ENCODE peak calls at places on chromosome 9, in eight cellular contexts. W is stimulated activated CD4-positive, alpha-beta T cell treated with anti-CD3 and anti-CD28 coated beads, Interleukin-4, amount 100 ng/mL, for 1 hour; B is colonic mucosa; I is CD4-positive, alpha-beta T cell; G is EH; N is fibroblast of gingiva; U is posterior vena cava; E is caudate nucleus. T is an unnamed sample.

GRCh38 chr9:74951725-74952151 is 974 bp downstream of the C9orf40 start:
- DNase-seq in E (peak), B (peak), G (peak), N (peak), I (peak), W (peak), U (peak), T (peak)

GRCh38 chr9:91768507-91768906 is 181.5 kb downstream of the ROR2 start:
- DNase-seq in W (no peak), B (no peak), G (no peak), N (no peak), E (no peak), U (no peak), I (no peak), T (no peak)

GRCh38 chr9:136220017-136220729 is 15.2 kb upstream of the LHX3 start:
- DNase-seq in U (no peak), I (peak), N (no peak), W (no peak), E (no peak), B (no peak), G (peak), T (no peak)

GRCh38 chr9:105484226-105484625 is 36.4 kb downstream of the FSD1L start:
- DNase-seq in I (no peak), U (no peak), N (no peak), B (no peak), W (no peak), G (no peak), E (no peak), T (no peak)

GRCh38 chr9:37787059-37787458 is 2.2 kb upstream of the EXOSC3 start:
- DNase-seq in E (no peak), G (no peak), N (no peak), B (peak), W (no peak), I (no peak), U (peak), T (no peak)

GRCh38 chr9:109335929-109336328 is 15.1 kb upstream of the EPB41L4B start:
- DNase-seq in E (no peak), I (no peak), G (no peak), U (no peak), N (no peak), W (no peak), B (no peak), T (no peak)

GRCh38 chr9:121393318-121393717 is 23.3 kb upstream of the STOM start:
- DNase-seq in W (no peak), E (no peak), N (no peak), I (no peak), U (no peak), B (no peak), G (peak), T (peak)

GRCh38 chr9:98536542-98537173 is 172.1 kb downstream of the GABBR2 start:
- DNase-seq in I (no peak), W (peak), E (no peak), U (no peak), N (no peak), B (no peak), G (no peak), T (no peak)

GRCh38 chr9:81377310-81377709 is 312.0 kb downstream of the TLE1 start:
- DNase-seq in N (no peak), B (no peak), U (no peak), I (no peak), E (no peak), G (no peak), W (no peak), T (no peak)

GRCh38 chr9:113299800-113300292 is 3.3 kb downstream of the RNF183 start:
- DNase-seq in W (no peak), G (peak), U (no peak), E (no peak), I (no peak), N (no peak), B (peak), T (no peak)

GRCh38 chr9:70111641-70112236 is 68.1 kb downstream of the MAMDC2 start:
- DNase-seq in B (no peak), I (no peak), G (no peak), W (no peak), E (no peak), U (no peak), N (no peak), T (no peak)

GRCh38 chr9:127263664-127264063 is 910 bp upstream of the GARNL3 start:
- DNase-seq in G (no peak), U (no peak), W (no peak), I (no peak), E (no peak), N (peak), B (no peak), T (no peak)

GRCh38 chr9:136328011-136328621 is 777 bp downstream of the GPSM1 start:
- DNase-seq in N (no peak), W (no peak), U (no peak), B (no peak), G (no peak), I (no peak), E (no peak), T (no peak)

GRCh38 chr9:85332487-85332886 is 409.3 kb downstream of the AGTPBP1 start:
- DNase-seq in N (no peak), E (no peak), I (no peak), G (no peak), U (no peak), W (no peak), B (no peak), T (no peak)

GRCh38 chr9:75658301-75658919 is 232.1 kb upstream of the PCSK5 start:
- DNase-seq in W (no peak), N (peak), U (no peak), G (no peak), B (no peak), I (no peak), E (no peak), T (no peak)

GRCh38 chr9:135989722-135990467 is 28.7 kb upstream of the UBAC1 start:
- DNase-seq in W (peak), G (no peak), I (peak), E (no peak), B (no peak), U (no peak), N (no peak), T (no peak)

GRCh38 chr9:32401471-32401870 is 17.0 kb downstream of the ACO1 start:
- DNase-seq in W (no peak), N (no peak), G (no peak), B (no peak), E (no peak), U (no peak), I (no peak), T (no peak)

GRCh38 chr9:78031271-78031825 is at the start of gene GNAQ:
- DNase-seq in G (no peak), E (no peak), W (peak), I (no peak), B (no peak), N (no peak), U (peak), T (no peak)

GRCh38 chr9:30065888-30066287 is 2318.6 kb upstream of the ACO1 start:
- DNase-seq in I (no peak), B (no peak), U (no peak), W (no peak), E (no peak), G (no peak), N (no peak), T (no peak)

GRCh38 chr9:24245988-24246387 is 299.7 kb downstream of the IZUMO3 start:
- DNase-seq in U (no peak), G (peak), B (no peak), E (no peak), I (no peak), N (no peak), W (no peak), T (peak)

GRCh38 chr9:89449261-89449671 is 48.6 kb downstream of the SEMA4D start:
- DNase-seq in N (no peak), B (no peak), U (peak), I (no peak), G (no peak), W (no peak), E (no peak), T (no peak)

GRCh38 chr9:31848505-31849285 is 535.7 kb upstream of the ACO1 start:
- DNase-seq in E (no peak), U (no peak), N (no peak), I (no peak), G (no peak), W (no peak), B (no peak), T (no peak)

GRCh38 chr9:69554945-69555344 is 117.2 kb downstream of the APBA1 start:
- DNase-seq in W (no peak), N (peak), B (no peak), U (no peak), I (no peak), E (no peak), G (peak), T (peak)

GRCh38 chr9:83714316-83714715 is 6.6 kb upstream of the UBQLN1 start:
- DNase-seq in B (no peak), G (peak), W (no peak), U (no peak), N (no peak), I (no peak), E (no peak), T (no peak)

GRCh38 chr9:109923371-109923770 is 143.4 kb downstream of the PALM2AKAP2 start:
- DNase-seq in I (no peak), N (no peak), W (no peak), E (no peak), G (no peak), B (no peak), U (no peak), T (no peak)

T was measured in AG10803.